ENCODE peak calls at places on chromosomes 11 and 22, in ten cellular contexts. One of them, this sample, is unnamed.

GRCh38 chr22:19880786-19881569 is 26.3 kb upstream of the GNB1L start:
- DNase-seq in breast epithelium: peak; percentile 48
- DNase-seq in CD8-positive, alpha-beta memory T cell: no peak
- DNase-seq in tibial artery: peak; percentile 46
- DNase-seq in IMR-90: peak; percentile 94
- DNase-seq in adrenal gland: no peak
- DNase-seq in transverse colon: no peak
- DNase-seq in psoas muscle: peak; percentile 55
- DNase-seq in MM.1S: no peak
- DNase-seq in kidney: peak; percentile 84
- DNase-seq in this sample: peak; percentile 17

GRCh38 chr11:133920109-133920990 is 36.4 kb downstream of the IGSF9B start:
- DNase-seq in MM.1S: no peak
- DNase-seq in IMR-90: no peak
- DNase-seq in transverse colon: no peak
- DNase-seq in psoas muscle: no peak
- DNase-seq in kidney: no peak
- DNase-seq in tibial artery: no peak
- DNase-seq in adrenal gland: no peak
- DNase-seq in breast epithelium: no peak
- DNase-seq in CD8-positive, alpha-beta memory T cell: no peak
- DNase-seq in this sample: no peak

GRCh38 chr11:12508151-12508740 is 130.9 kb downstream of the PARVA start:
- DNase-seq in IMR-90: peak; percentile 75
- DNase-seq in adrenal gland: no peak
- DNase-seq in tibial artery: no peak
- DNase-seq in MM.1S: no peak
- DNase-seq in CD8-positive, alpha-beta memory T cell: no peak
- DNase-seq in breast epithelium: no peak
- DNase-seq in transverse colon: no peak
- DNase-seq in psoas muscle: no peak
- DNase-seq in kidney: no peak
- DNase-seq in this sample: no peak

GRCh38 chr11:28100665-28101064 is 7.3 kb downstream of the KIF18A start:
- DNase-seq in transverse colon: no peak
- DNase-seq in breast epithelium: no peak
- DNase-seq in MM.1S: no peak
- DNase-seq in tibial artery: no peak
- DNase-seq in psoas muscle: no peak
- DNase-seq in kidney: no peak
- DNase-seq in IMR-90: no peak
- DNase-seq in CD8-positive, alpha-beta memory T cell: no peak
- DNase-seq in adrenal gland: no peak
- DNase-seq in this sample: no peak

GRCh38 chr22:35484651-35485372 is 55.8 kb upstream of the RASD2 start:
- DNase-seq in tibial artery: no peak
- DNase-seq in CD8-positive, alpha-beta memory T cell: no peak
- DNase-seq in transverse colon: no peak
- DNase-seq in psoas muscle: no peak
- DNase-seq in MM.1S: no peak
- DNase-seq in kidney: no peak
- DNase-seq in breast epithelium: no peak
- DNase-seq in adrenal gland: no peak
- DNase-seq in IMR-90: peak; percentile 71
- DNase-seq in this sample: no peak

GRCh38 chr22:39532215-39533071 is at the start of gene RPS19BP1:
- DNase-seq in CD8-positive, alpha-beta memory T cell: peak; percentile 98
- DNase-seq in tibial artery: peak; percentile 99
- DNase-seq in breast epithelium: peak; percentile 100
- DNase-seq in kidney: peak; percentile 99
- DNase-seq in psoas muscle: peak; percentile 99
- DNase-seq in transverse colon: peak; percentile 100
- DNase-seq in IMR-90: peak; percentile 99
- DNase-seq in MM.1S: peak; percentile 100
- DNase-seq in adrenal gland: peak; percentile 99
- DNase-seq in this sample: peak; percentile 100

GRCh38 chr22:29265306-29265705 is 2.5 kb downstream of the RHBDD3 start:
- DNase-seq in tibial artery: no peak
- DNase-seq in IMR-90: no peak
- DNase-seq in transverse colon: no peak
- DNase-seq in breast epithelium: no peak
- DNase-seq in CD8-positive, alpha-beta memory T cell: no peak
- DNase-seq in psoas muscle: no peak
- DNase-seq in adrenal gland: no peak
- DNase-seq in MM.1S: no peak
- DNase-seq in kidney: no peak
- DNase-seq in this sample: no peak

GRCh38 chr11:94658888-94659287 is 91.7 kb downstream of the PIWIL4 start:
- DNase-seq in kidney: no peak
- DNase-seq in tibial artery: no peak
- DNase-seq in psoas muscle: no peak
- DNase-seq in CD8-positive, alpha-beta memory T cell: no peak
- DNase-seq in adrenal gland: no peak
- DNase-seq in transverse colon: no peak
- DNase-seq in IMR-90: no peak
- DNase-seq in breast epithelium: no peak
- DNase-seq in MM.1S: no peak
- DNase-seq in this sample: no peak

GRCh38 chr11:126495281-126495680 is 139.8 kb downstream of the ST3GAL4 start:
- DNase-seq in MM.1S: no peak
- DNase-seq in adrenal gland: no peak
- DNase-seq in CD8-positive, alpha-beta memory T cell: no peak
- DNase-seq in transverse colon: no peak
- DNase-seq in tibial artery: no peak
- DNase-seq in psoas muscle: no peak
- DNase-seq in IMR-90: no peak
- DNase-seq in kidney: no peak
- DNase-seq in breast epithelium: no peak
- DNase-seq in this sample: no peak

GRCh38 chr22:39209756-39210155 is 35.0 kb downstream of the PDGFB start:
- DNase-seq in breast epithelium: no peak
- DNase-seq in CD8-positive, alpha-beta memory T cell: no peak
- DNase-seq in psoas muscle: no peak
- DNase-seq in kidney: peak; percentile 44
- DNase-seq in transverse colon: no peak
- DNase-seq in MM.1S: no peak
- DNase-seq in adrenal gland: no peak
- DNase-seq in IMR-90: no peak
- DNase-seq in tibial artery: no peak
- DNase-seq in this sample: no peak

GRCh38 chr11:5380740-5381342 is 2.8 kb upstream of the OR51M1 start:
- DNase-seq in transverse colon: peak; percentile 27
- DNase-seq in CD8-positive, alpha-beta memory T cell: no peak
- DNase-seq in adrenal gland: peak; percentile 58
- DNase-seq in tibial artery: peak; percentile 31
- DNase-seq in MM.1S: peak; percentile 60
- DNase-seq in breast epithelium: no peak
- DNase-seq in kidney: no peak
- DNase-seq in IMR-90: peak; percentile 77
- DNase-seq in psoas muscle: no peak
- DNase-seq in this sample: no peak

DNA sequence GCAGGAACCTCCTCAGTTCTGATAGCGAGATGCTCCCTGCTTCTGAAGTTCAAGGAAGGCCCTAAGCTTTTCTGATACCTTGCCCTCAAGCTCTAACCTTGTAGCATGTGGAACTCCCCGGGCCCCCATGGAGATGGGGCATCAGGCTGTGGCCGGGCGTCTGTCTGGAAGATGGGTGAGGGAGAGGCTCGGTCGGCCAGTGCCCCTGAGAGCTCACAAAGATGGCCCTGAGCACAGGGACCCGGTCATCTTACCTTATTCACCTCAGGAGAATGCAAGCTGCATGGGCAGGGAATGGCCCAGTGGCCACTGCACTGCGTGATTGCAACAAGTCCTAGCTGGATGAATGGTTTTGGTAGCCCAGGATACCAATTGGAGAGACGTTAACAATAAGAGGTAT is 830.3 kb downstream of the TBC1D22A start:
- DNase-seq in adrenal gland: no peak
- DNase-seq in IMR-90: no peak
- DNase-seq in psoas muscle: no peak
- DNase-seq in MM.1S: no peak
- DNase-seq in kidney: no peak
- DNase-seq in breast epithelium: no peak
- DNase-seq in CD8-positive, alpha-beta memory T cell: no peak
- DNase-seq in tibial artery: peak; percentile 9
- DNase-seq in transverse colon: no peak
- DNase-seq in this sample: no peak
- H3K9me3 ChIP-seq in adrenal gland: no peaks in the 10 kb centered on the region
- H3K9me3 ChIP-seq in IMR-90: peaks cover 58% of the 10 kb centered on the region
- H3K9me3 ChIP-seq in psoas muscle: no peaks in the 10 kb centered on the region
- H3K9me3 ChIP-seq in MM.1S: no peaks in the 10 kb centered on the region
- H3K9me3 ChIP-seq in kidney: no peaks in the 10 kb centered on the region
- H3K9me3 ChIP-seq in breast epithelium: no peaks in the 10 kb centered on the region
- H3K9me3 ChIP-seq in CD8-positive, alpha-beta memory T cell: no peaks in the 10 kb centered on the region
- H3K9me3 ChIP-seq in tibial artery: no peaks in the 10 kb centered on the region
- H3K9me3 ChIP-seq in transverse colon: no peaks in the 10 kb centered on the region
- H3K9me3 ChIP-seq in this sample: no peaks in the 10 kb centered on the region

GRCh38 chr22:25875461-25875860 is 133.5 kb downstream of the MYO18B start:
- DNase-seq in CD8-positive, alpha-beta memory T cell: no peak
- DNase-seq in IMR-90: no peak
- DNase-seq in psoas muscle: no peak
- DNase-seq in adrenal gland: no peak
- DNase-seq in kidney: no peak
- DNase-seq in MM.1S: no peak
- DNase-seq in tibial artery: no peak
- DNase-seq in transverse colon: no peak
- DNase-seq in breast epithelium: no peak
- DNase-seq in this sample: no peak

GRCh38 chr22:25869771-25870170 is 127.8 kb downstream of the MYO18B start:
- DNase-seq in MM.1S: no peak
- DNase-seq in psoas muscle: no peak
- DNase-seq in kidney: no peak
- DNase-seq in CD8-positive, alpha-beta memory T cell: no peak
- DNase-seq in transverse colon: no peak
- DNase-seq in adrenal gland: no peak
- DNase-seq in tibial artery: no peak
- DNase-seq in IMR-90: no peak
- DNase-seq in breast epithelium: no peak
- DNase-seq in this sample: no peak

GRCh38 chr22:25876871-25877270 is 134.9 kb downstream of the MYO18B start:
- DNase-seq in adrenal gland: no peak
- DNase-seq in MM.1S: no peak
- DNase-seq in CD8-positive, alpha-beta memory T cell: no peak
- DNase-seq in tibial artery: no peak
- DNase-seq in kidney: no peak
- DNase-seq in psoas muscle: no peak
- DNase-seq in transverse colon: no peak
- DNase-seq in breast epithelium: no peak
- DNase-seq in IMR-90: no peak
- DNase-seq in this sample: no peak

GRCh38 chr22:25878933-25879332 is 136.9 kb downstream of the MYO18B start:
- DNase-seq in tibial artery: no peak
- DNase-seq in breast epithelium: no peak
- DNase-seq in CD8-positive, alpha-beta memory T cell: no peak
- DNase-seq in kidney: no peak
- DNase-seq in IMR-90: no peak
- DNase-seq in transverse colon: no peak
- DNase-seq in MM.1S: no peak
- DNase-seq in adrenal gland: no peak
- DNase-seq in psoas muscle: no peak
- DNase-seq in this sample: no peak

GRCh38 chr22:25874327-25874726 is 132.3 kb downstream of the MYO18B start:
- DNase-seq in MM.1S: no peak
- DNase-seq in adrenal gland: no peak
- DNase-seq in IMR-90: no peak
- DNase-seq in transverse colon: no peak
- DNase-seq in tibial artery: no peak
- DNase-seq in psoas muscle: no peak
- DNase-seq in CD8-positive, alpha-beta memory T cell: no peak
- DNase-seq in kidney: no peak
- DNase-seq in breast epithelium: no peak
- DNase-seq in this sample: no peak
- H3K27ac ChIP-seq in MM.1S: no peak overlapping the region
- H3K27ac ChIP-seq in adrenal gland: no peak overlapping the region
- H3K27ac ChIP-seq in IMR-90: no peak overlapping the region
- H3K27ac ChIP-seq in transverse colon: no peak overlapping the region
- H3K27ac ChIP-seq in tibial artery: no peak overlapping the region
- H3K27ac ChIP-seq in psoas muscle: no peak overlapping the region
- H3K27ac ChIP-seq in CD8-positive, alpha-beta memory T cell: no peak overlapping the region
- H3K27ac ChIP-seq in kidney: no peak overlapping the region
- H3K27ac ChIP-seq in breast epithelium: no peak overlapping the region
- H3K27ac ChIP-seq in this sample: no peak overlapping the region

DNA sequence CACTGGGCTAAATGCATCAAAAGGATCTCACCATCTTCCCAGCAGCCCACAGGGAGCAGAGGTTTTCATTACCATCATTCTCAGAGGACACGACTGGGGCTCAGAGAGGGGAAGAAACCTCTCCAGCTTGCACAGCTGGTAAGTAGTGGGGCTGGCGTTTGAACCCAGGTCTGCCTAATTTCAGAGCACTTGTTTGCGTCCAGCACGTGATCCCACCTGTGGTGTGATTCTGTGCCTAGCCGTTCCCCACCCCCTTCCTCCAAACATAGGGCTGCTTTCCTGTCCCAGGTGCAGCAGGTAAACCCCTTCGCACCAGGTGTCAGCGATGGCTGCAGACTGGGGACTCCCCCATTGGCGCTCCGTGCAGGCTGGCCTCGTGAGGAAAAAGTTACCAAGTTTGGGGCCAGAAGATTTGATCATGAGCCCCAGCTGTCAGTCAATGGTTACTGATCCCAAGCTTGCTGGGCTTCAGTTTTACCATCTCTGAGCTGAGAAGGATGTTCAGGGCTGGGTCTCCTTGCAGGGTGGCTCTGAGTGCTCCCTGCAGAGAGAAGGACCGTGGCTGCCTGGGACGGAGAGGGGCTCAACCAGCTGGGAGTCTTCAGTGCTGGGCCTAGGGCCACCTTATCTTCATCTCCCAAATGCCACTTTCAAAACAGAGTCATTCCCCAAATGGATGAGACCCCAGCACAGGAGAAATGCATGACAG is 445.6 kb downstream of the TBC1D22A start:
- DNase-seq in tibial artery: no peak
- DNase-seq in breast epithelium: peak; percentile 10
- DNase-seq in CD8-positive, alpha-beta memory T cell: no peak
- DNase-seq in psoas muscle: no peak
- DNase-seq in transverse colon: no peak
- DNase-seq in IMR-90: no peak
- DNase-seq in adrenal gland: no peak
- DNase-seq in MM.1S: peak; percentile 49
- DNase-seq in kidney: peak; percentile 48
- DNase-seq in this sample: no peak
- H3K9me3 ChIP-seq in tibial artery: no peaks in the 10 kb centered on the region
- H3K9me3 ChIP-seq in breast epithelium: no peaks in the 10 kb centered on the region
- H3K9me3 ChIP-seq in CD8-positive, alpha-beta memory T cell: no peaks in the 10 kb centered on the region
- H3K9me3 ChIP-seq in psoas muscle: no peaks in the 10 kb centered on the region
- H3K9me3 ChIP-seq in transverse colon: no peaks in the 10 kb centered on the region
- H3K9me3 ChIP-seq in IMR-90: peaks cover 3% of the 10 kb centered on the region
- H3K9me3 ChIP-seq in adrenal gland: no peaks in the 10 kb centered on the region
- H3K9me3 ChIP-seq in MM.1S: no peaks in the 10 kb centered on the region
- H3K9me3 ChIP-seq in kidney: no peaks in the 10 kb centered on the region
- H3K9me3 ChIP-seq in this sample: no peaks in the 10 kb centered on the region

DNA sequence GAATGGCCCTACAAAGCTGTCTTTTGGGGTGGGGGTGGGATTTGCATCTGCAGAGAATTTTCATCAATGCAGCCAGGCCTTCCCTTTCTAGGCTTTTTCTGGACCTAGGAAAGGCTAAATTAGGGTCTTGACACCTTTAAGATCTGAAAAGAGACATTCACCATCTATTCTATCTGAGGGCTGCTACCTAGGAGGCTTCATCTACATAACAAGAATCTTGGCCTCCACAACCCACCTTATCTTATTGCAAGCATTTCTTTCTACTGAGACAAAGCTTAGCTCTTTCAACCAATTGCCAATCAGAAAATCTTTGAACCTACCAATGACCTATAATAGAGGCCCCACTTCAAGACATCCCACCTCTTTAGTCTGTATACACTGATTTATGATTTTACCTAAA is 20.7 kb upstream of the INCENP start:
- DNase-seq in tibial artery: no peak
- DNase-seq in psoas muscle: no peak
- DNase-seq in adrenal gland: no peak
- DNase-seq in breast epithelium: no peak
- DNase-seq in CD8-positive, alpha-beta memory T cell: no peak
- DNase-seq in transverse colon: no peak
- DNase-seq in kidney: no peak
- DNase-seq in MM.1S: no peak
- DNase-seq in IMR-90: no peak
- DNase-seq in this sample: no peak
- H3K27ac ChIP-seq in tibial artery: peak overlapping the region; percentile 86
- H3K27ac ChIP-seq in psoas muscle: peak overlapping the region; percentile 71
- H3K27ac ChIP-seq in adrenal gland: no peak overlapping the region
- H3K27ac ChIP-seq in breast epithelium: no peak overlapping the region
- H3K27ac ChIP-seq in CD8-positive, alpha-beta memory T cell: no peak overlapping the region
- H3K27ac ChIP-seq in transverse colon: no peak overlapping the region
- H3K27ac ChIP-seq in kidney: no peak overlapping the region
- H3K27ac ChIP-seq in MM.1S: no peak overlapping the region
- H3K27ac ChIP-seq in IMR-90: no peak overlapping the region
- H3K27ac ChIP-seq in this sample: no peak overlapping the region

This sample was measured in CD4-positive, alpha-beta T cell.